ENCODE peak calls at places on chromosomes 16 and 17, in five cellular contexts. K is activated T-cell treated with anti-CD3 and anti-CD28 coated beads for 24 hours, G is LoVo, M is lung microvascular endothelial cell, H is HEK293T. W is an unnamed sample.

GRCh38 chr16:56911771-56912541 is 20.0 kb upstream of the HERPUD1 start:
- DNase-seq in K (no peak), H (no peak), G (no peak), M (peak; percentile 72), W (no peak)

GRCh38 chr17:45231481-45232116 is 9.9 kb downstream of the FMNL1 start:
- DNase-seq in G (no peak), H (peak; percentile 51), K (no peak), M (peak; percentile 31), W (no peak)

GRCh38 chr16:56849690-56850680 is 15.0 kb upstream of the SLC12A3 start:
- DNase-seq in K (no peak), M (no peak), H (no peak), G (no peak), W (no peak)

GRCh38 chr17:80891096-80892018 is 100.3 kb upstream of the CHMP6 start:
- DNase-seq in H (peak; percentile 35), K (peak; percentile 78), M (peak; percentile 35), G (peak; percentile 50), W (peak; percentile 96)

GRCh38 chr17:81480140-81480917 is 32.3 kb downstream of the ACTG1 start:
- DNase-seq in K (no peak), H (no peak), G (no peak), M (no peak), W (no peak)

GRCh38 chr16:53803998-53804397 is 100.0 kb downstream of the FTO start:
- DNase-seq in K (no peak), M (no peak), G (no peak), H (no peak), W (no peak)

GRCh38 chr16:28931801-28932225 is at the start of gene CD19:
- DNase-seq in G (no peak), M (no peak), K (no peak), H (no peak), W (no peak)

GRCh38 chr17:53765609-53766008 is 57.1 kb upstream of the KIF2B start:
- DNase-seq in H (no peak), K (no peak), M (no peak), G (no peak), W (no peak)

GRCh38 chr17:35738519-35739133 is 7.2 kb downstream of the RASL10B start:
- DNase-seq in M (no peak), H (no peak), G (no peak), K (no peak), W (no peak)

GRCh38 chr16:4103741-4104140 is 12.5 kb downstream of the ADCY9 start:
- DNase-seq in H (no peak), M (no peak), K (no peak), G (no peak), W (no peak)

GRCh38 chr16:56107944-56108583 is 83.2 kb upstream of the GNAO1 start:
- DNase-seq in M (no peak), H (no peak), K (no peak), G (no peak), W (no peak)

GRCh38 chr17:61504697-61505096 is 52.5 kb downstream of the TBX4 start:
- DNase-seq in H (no peak), M (no peak), G (no peak), K (no peak), W (no peak)

GRCh38 chr17:60679287-60679686 is 1.6 kb downstream of the BCAS3 start:
- DNase-seq in G (no peak), M (no peak), H (no peak), K (no peak), W (no peak)